ENCODE peak calls at places on chromosomes 5 and 9, in four cellular contexts. K, M, T and Z are unnamed samples. For H3K9me3, the result is how much of the 10 kb centered on the place peaks cover.

GRCh38 chr5:32223972-32224608 is 50.0 kb upstream of the GOLPH3 start:
- DNase-seq in M (no peak), K (no peak), T (no peak), Z (no peak)

GRCh38 chr9:19085295-19085694 is 17.4 kb downstream of the HAUS6 start:
- DNase-seq in M (peak), K (no peak), T (no peak), Z (no peak)

GRCh38 chr5:169567079-169567478 is 16.5 kb upstream of the SPDL1 start:
- DNase-seq in T (no peak), M (peak), K (no peak), Z (no peak)

GRCh38 chr9:69758981-69759477 is 782 bp downstream of the PTAR1 start:
- DNase-seq in T (peak), K (no peak), M (no peak), Z (no peak)

GRCh38 chr5:17203329-17204132 is 13.9 kb upstream of the BASP1 start:
- DNase-seq in K (no peak), M (peak), T (peak), Z (no peak)

GRCh38 chr9:108953983-108954574 is 19.9 kb downstream of the ABITRAM start:
- DNase-seq in K (no peak), M (peak), T (peak), Z (no peak)

GRCh38 chr9:133342083-133342406 is 5.9 kb downstream of the MED22 start:
- DNase-seq in T (no peak), M (no peak), K (no peak), Z (no peak)

GRCh38 chr9:129338701-129339445 is 160.8 kb upstream of the IER5L start:
- DNase-seq in T (no peak), M (no peak), K (peak), Z (no peak)

GRCh38 chr5:109454726-109455505 is 45.1 kb upstream of the PJA2 start:
- DNase-seq in T (no peak), M (peak), K (no peak), Z (no peak)

GRCh38 chr9:84230355-84231136 is 110.0 kb downstream of the SLC28A3 start:
- DNase-seq in M (no peak), K (no peak), T (no peak), Z (no peak)

GRCh38 chr5:126600631-126601511 is at the start of gene PHAX:
- DNase-seq in K (peak), M (peak), T (peak), Z (peak)

GRCh38 chr9:35603506-35603985 is 1.5 kb upstream of the TESK1 start:
- DNase-seq in T (peak), M (no peak), K (peak), Z (no peak)

GRCh38 chr5:145978672-145979071 is 42.3 kb downstream of the SH3RF2 start:
- DNase-seq in K (no peak), M (no peak), T (no peak), Z (no peak)

GRCh38 chr9:133873006-133873780 is 118.9 kb downstream of the VAV2 start:
- DNase-seq in M (no peak), K (no peak), T (no peak), Z (no peak)

GRCh38 chr9:120643096-120643495 is 63.1 kb upstream of the CDK5RAP2 start:
- DNase-seq in K (no peak), M (no peak), T (no peak), Z (no peak)

GRCh38 chr5:66284588-66285342 is 140.7 kb downstream of the SREK1 start:
- DNase-seq in M (no peak), K (no peak), T (no peak), Z (no peak)

GRCh38 chr9:83281306-83282255 is 218.6 kb upstream of the RASEF start:
- DNase-seq in T (no peak), M (peak), K (no peak), Z (no peak)

GRCh38 chr5:107516452-107517184 is 154.1 kb downstream of the EFNA5 start:
- DNase-seq in K (no peak), M (no peak), T (no peak), Z (no peak)

GRCh38 chr5:73496984-73497457 is 1.2 kb upstream of the BTF3 start:
- DNase-seq in M (peak), K (no peak), T (no peak), Z (no peak)

GRCh38 chr5:169914766-169915165 is 65.5 kb downstream of the INSYN2B start:
- DNase-seq in M (peak), K (no peak), T (peak), Z (no peak)

GRCh38 chr9:113620377-113621161 is 157.0 kb downstream of the RGS3 start:
- DNase-seq in T (peak), M (peak), K (peak), Z (peak)
- H3K4me3 ChIP-seq in T (no peak), M (peak), K (no peak), Z (no peak)

DNA sequence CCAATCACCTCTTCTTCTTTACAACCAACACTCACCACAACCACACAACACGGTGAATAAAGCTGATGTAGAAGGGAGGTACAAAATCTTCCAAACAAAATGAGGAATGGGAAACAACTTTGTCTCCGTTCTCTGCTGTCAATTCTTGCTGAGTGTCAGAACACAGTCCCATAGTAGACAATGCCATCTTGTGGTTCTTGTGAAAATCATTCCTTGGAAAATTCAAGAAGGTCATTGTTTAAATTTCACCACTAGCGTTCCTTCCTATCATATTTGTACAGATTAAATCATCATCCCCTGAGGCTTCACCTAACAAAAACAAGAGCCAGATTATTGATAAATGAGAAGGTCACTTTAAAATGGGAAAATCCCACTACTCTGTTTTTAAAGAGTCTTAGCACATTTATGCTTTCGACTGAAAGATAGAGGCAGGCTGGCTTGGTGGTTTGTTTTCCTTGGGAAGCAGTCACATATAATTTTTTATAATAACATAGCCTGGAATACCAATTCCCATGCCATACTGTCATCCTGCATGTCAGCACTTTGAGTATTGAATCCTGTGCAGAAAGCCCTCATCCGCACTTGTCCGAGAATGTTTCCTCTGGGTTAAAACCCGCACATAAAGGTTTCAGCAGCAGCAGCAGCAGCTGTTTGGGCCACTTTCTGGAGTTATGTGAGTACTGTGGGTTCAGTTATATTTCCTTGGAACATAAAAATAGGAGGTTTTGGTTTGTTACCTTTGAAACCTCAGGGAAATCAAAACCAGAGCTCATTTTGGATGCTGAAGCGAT is 395.0 kb upstream of the SMARCA2 start:
- DNase-seq in M (no peak), K (no peak), T (no peak), Z (no peak)
- H3K9me3 ChIP-seq in M (under half), K (under half), T (under half), Z (under half)

DNA sequence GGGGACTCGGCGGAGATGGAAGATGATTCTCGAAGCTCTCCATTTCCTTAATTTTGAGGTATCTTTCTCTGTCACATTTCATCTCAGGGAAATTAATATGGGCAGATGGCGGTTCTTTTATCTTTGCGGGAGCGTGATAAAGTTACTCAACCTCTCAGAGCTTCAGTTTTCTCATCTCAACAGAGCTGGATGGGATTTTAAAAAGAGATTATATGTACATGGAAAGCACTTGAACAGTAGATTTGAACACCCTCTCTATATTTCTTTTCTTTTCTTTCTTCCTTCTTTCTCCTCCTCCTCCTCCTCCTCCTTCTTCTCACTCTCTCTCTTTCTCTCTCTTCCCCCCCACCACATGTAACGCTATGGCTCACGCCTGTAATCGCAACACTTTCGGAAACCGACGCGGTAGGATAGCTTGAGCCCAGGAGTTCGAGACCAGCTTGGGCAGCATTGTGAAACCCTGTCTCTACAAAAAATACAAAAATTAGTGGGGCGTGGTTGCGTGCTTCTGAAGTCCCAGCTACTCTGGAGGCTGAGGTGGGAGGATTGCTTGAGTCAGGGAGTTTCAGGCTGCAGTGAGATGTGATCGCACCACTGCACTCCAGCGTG is 603 bp upstream of the GLDC start:
- DNase-seq in M (no peak), T (no peak), K (no peak), Z (no peak)
- H3K4me3 ChIP-seq in M (peak), T (peak), K (peak), Z (peak)

GRCh38 chr5:178984145-178985072 is 10.7 kb downstream of the GRM6 start:
- DNase-seq in M (no peak), T (no peak), K (no peak), Z (no peak)

GRCh38 chr5:178983728-178984127 is 11.4 kb downstream of the GRM6 start:
- DNase-seq in M (no peak), K (no peak), T (no peak), Z (no peak)

GRCh38 chr5:178986326-178986960 is 8.7 kb downstream of the GRM6 start:
- DNase-seq in M (no peak), K (no peak), T (no peak), Z (no peak)

GRCh38 chr5:178981381-178981780 is 13.7 kb downstream of the GRM6 start:
- DNase-seq in T (no peak), M (no peak), K (no peak), Z (no peak)

DNA sequence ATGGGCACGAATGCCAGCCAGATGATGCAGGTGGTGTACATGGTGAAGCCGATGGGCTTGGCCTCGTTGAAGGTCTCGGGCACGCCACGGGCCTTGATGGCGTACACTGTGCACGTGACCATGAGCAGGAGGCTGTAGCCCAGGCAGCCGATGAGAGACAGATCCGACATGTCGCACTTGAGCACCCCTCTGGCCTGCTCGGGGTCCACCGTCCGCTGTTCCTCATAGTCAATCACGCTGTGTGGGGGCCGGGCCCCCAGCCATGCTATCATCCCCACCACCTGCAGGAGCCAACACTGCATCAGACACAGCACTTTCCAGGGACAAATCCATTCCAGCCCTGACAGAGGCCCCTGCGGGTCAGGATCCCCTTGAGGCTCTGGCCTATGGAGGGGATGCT is 12.2 kb downstream of the GRM6 start:
- DNase-seq in K (no peak), M (no peak), T (no peak), Z (no peak)
- H3K9me3 ChIP-seq in K (under half), M (under half), T (under half), Z (under half)

GRCh38 chr5:136191304-136192014 is 1.5 kb downstream of the SMIM32 start:
- DNase-seq in M (peak), T (no peak), K (no peak), Z (no peak)
- H3K4me3 ChIP-seq in M (no peak), T (no peak), K (no peak), Z (no peak)

GRCh38 chr5:1281038-1281882 is 13.6 kb downstream of the TERT start:
- DNase-seq in K (peak), T (no peak), M (no peak), Z (peak)
- H3K9me3 ChIP-seq in K (under half), T (under half), M (under half), Z (under half)